ENCODE peak calls at places on chromosome 4, in six cellular contexts. F, Z, H, M, E and X are unnamed samples.

GRCh38 chr4:102623622-102624021 is 122.5 kb downstream of the NFKB1 start:
- DNase-seq in F (peak), Z (no peak), H (peak), M (peak), E (no peak), X (peak)

GRCh38 chr4:8195841-8196460 is 3.1 kb upstream of the SH3TC1 start:
- DNase-seq in F (no peak), Z (no peak), H (no peak), M (no peak), E (no peak), X (no peak)

GRCh38 chr4:138055890-138056289 is 186.3 kb downstream of the SLC7A11 start:
- DNase-seq in F (peak), Z (peak), H (no peak), M (no peak), E (no peak), X (peak)

GRCh38 chr4:106051496-106051895 is 156.2 kb downstream of the NPNT start:
- DNase-seq in F (no peak), Z (no peak), H (no peak), M (no peak), E (no peak), X (no peak)

GRCh38 chr4:80307774-80308465 is 27.6 kb upstream of the CFAP299 start:
- DNase-seq in F (peak), Z (no peak), H (no peak), M (peak), E (no peak), X (peak)

GRCh38 chr4:175109933-175110332 is 191.8 kb downstream of the ADAM29 start:
- DNase-seq in F (no peak), Z (no peak), H (peak), M (peak), E (no peak), X (no peak)

GRCh38 chr4:21181716-21182115 is 481.5 kb downstream of the PACRGL start:
- DNase-seq in F (peak), Z (no peak), H (no peak), M (no peak), E (no peak), X (no peak)

GRCh38 chr4:168524006-168524405 is 27.2 kb downstream of the PALLD start:
- DNase-seq in F (peak), Z (no peak), H (no peak), M (no peak), E (no peak), X (peak)

GRCh38 chr4:68476191-68476590 is 28.9 kb downstream of the TMPRSS11E start:
- DNase-seq in F (no peak), Z (no peak), H (no peak), M (no peak), E (no peak), X (no peak)

GRCh38 chr4:73055241-73055897 is 14.1 kb downstream of the COX18 start:
- DNase-seq in F (no peak), Z (no peak), H (no peak), M (no peak), E (no peak), X (peak)

GRCh38 chr4:113901994-113902787 is 77.3 kb downstream of the ARSJ start:
- DNase-seq in F (no peak), Z (peak), H (no peak), M (peak), E (no peak), X (no peak)

GRCh38 chr4:79626102-79626501 is 218.1 kb upstream of the GK2 start:
- DNase-seq in F (no peak), Z (no peak), H (no peak), M (no peak), E (no peak), X (no peak)

GRCh38 chr4:74772106-74772505 is 22.2 kb downstream of the BTC start:
- DNase-seq in F (no peak), Z (no peak), H (no peak), M (no peak), E (no peak), X (no peak)

GRCh38 chr4:125268065-125268755 is 46.5 kb upstream of the FAT4 start:
- DNase-seq in F (peak), Z (no peak), H (no peak), M (no peak), E (no peak), X (no peak)

GRCh38 chr4:66225539-66225938 is 555.2 kb upstream of the EPHA5 start:
- DNase-seq in F (no peak), Z (no peak), H (no peak), M (no peak), E (no peak), X (no peak)

GRCh38 chr4:10460313-10461047 is 3.3 kb upstream of the ZNF518B start:
- DNase-seq in F (no peak), Z (no peak), H (no peak), M (no peak), E (no peak), X (no peak)

GRCh38 chr4:7466904-7467303 is 32.2 kb upstream of the PSAPL1 start:
- DNase-seq in F (no peak), Z (no peak), H (no peak), M (no peak), E (no peak), X (no peak)

GRCh38 chr4:147581601-147582350 is 35.4 kb upstream of the TMEM184C start:
- DNase-seq in F (peak), Z (no peak), H (no peak), M (no peak), E (no peak), X (peak)

GRCh38 chr4:86948276-86948675 is 13.5 kb downstream of the AFF1 start:
- DNase-seq in F (no peak), Z (no peak), H (no peak), M (no peak), E (no peak), X (no peak)

GRCh38 chr4:76518241-76518640 is 83.2 kb downstream of the SHROOM3 start:
- DNase-seq in F (no peak), Z (no peak), H (no peak), M (no peak), E (no peak), X (no peak)

GRCh38 chr4:77104405-77105292 is 28.9 kb upstream of the CCNI start:
- DNase-seq in F (no peak), Z (no peak), H (no peak), M (no peak), E (no peak), X (no peak)

DNA sequence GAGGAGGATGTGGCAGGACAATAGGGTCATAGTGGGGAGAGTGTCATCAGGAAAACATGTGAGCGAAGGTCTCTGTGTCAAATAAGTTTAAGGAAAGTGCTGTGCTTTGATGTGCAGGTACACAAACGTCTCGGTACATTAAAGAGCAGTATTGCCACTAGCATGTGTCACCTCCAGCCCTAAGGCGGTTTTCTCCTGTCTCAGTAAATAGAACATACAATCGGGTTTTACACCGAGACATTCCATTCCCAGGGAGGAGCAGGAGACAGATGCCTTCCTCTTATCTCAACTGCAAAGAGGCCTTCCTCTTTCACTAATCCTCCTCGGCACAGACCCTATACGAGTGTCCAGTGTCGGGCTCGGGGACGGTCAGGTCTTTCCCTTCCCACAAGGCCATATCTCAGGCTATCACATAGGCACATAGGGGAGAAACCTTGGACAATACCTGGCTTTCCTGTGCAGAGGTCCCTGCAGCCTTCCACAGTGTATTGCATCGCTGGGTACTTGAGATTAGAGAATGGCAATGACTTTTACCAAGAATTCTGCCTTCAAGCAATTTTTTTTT is 684.5 kb downstream of the PDHA2 start:
- DNase-seq in F (no peak), Z (peak), H (no peak), M (peak), E (no peak), X (no peak)
- H4K8ac ChIP-seq in F (no peak), Z (no peak), H (no peak), M (no peak), E (no peak), X (no peak)

GRCh38 chr4:136007991-136008390 is 1524.3 kb downstream of the PCDH18 start:
- DNase-seq in F (no peak), Z (no peak), H (no peak), M (no peak), E (no peak), X (no peak)

GRCh38 chr4:136012250-136012649 is 1520.0 kb downstream of the PCDH18 start:
- DNase-seq in F (peak), Z (no peak), H (no peak), M (peak), E (no peak), X (no peak)

DNA sequence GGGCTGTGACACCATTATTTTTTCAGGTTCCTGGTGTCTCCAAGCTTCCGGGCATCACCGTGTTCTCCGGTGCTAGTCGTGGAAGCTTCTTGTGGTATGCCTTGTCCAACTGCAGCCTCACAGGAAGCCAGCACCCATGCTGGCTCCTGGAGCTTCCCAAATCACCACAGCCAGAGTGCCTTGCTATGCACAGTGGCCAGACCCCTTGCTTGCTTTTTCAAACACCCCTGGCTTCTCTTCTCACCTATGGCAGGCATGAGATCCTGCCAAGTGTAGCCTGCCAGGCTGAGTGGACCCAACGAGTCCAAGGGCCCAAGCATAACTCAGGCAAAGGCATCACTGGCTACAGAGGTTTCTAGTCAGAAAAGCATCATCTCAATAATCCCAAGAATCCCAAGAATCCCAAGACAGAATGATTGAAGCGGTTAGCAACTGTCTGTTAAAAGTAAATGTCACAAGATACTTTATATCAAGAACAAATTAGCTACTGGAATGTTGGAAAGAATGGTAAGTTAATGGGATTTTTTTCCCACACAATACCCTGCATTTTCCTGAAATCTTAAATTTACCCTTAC is 1522.9 kb downstream of the PCDH18 start:
- DNase-seq in F (no peak), Z (no peak), H (no peak), M (peak), E (no peak), X (no peak)
- H4K8ac ChIP-seq in F (no peak), Z (no peak), H (no peak), M (no peak), E (no peak), X (no peak)

DNA sequence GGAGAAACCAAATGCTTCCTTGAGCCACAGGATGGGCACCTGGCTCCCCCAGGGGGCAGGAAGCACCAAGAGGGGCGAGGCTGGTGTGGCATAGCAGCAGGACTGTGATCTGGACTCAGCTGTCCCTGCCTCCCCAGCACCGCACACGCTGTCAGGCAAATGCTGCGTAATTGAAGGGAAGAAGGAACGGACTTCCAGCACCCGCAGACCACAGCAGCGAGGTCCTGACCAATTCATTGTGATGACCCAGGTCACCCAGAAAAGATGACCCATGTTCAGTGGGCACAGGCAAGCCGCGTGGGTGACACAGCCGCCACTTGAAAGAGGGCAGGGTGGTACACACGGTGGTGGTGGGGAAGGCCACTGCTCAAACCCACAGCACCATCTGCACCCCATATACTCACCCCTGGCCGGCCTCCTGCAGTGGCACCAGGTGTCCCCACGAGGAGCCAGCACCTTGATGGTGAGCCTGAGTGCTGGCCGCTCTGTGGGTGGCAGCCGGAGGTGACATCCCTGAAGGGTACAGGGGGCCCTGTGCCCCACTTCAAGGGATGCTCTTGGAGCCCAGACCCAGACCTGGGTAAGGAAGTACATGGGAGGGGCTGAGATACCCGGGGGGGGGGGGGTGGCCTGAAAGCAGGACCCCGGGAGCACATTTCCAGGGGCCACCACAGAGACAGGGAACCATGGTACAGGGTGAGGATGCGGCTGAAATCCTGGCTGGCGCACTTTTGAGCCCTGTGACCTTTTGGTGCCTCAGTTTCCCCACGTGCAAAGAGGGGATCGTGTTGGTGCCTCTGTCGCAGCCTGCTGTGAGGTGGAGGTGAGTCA is 11.5 kb downstream of the NAT8L start:
- DNase-seq in F (no peak), Z (no peak), H (no peak), M (no peak), E (no peak), X (no peak)
- H4K8ac ChIP-seq in F (no peak), Z (no peak), H (no peak), M (no peak), E (peak), X (no peak)

GRCh38 chr4:78267790-78268189 is 210.7 kb downstream of the FRAS1 start:
- DNase-seq in F (no peak), Z (no peak), H (no peak), M (no peak), E (no peak), X (no peak)
- H4K8ac ChIP-seq in F (no peak), Z (no peak), H (no peak), M (no peak), E (no peak), X (no peak)

GRCh38 chr4:53378171-53378482 is 686 bp downstream of the FIP1L1 start:
- DNase-seq in F (no peak), Z (no peak), H (no peak), M (no peak), E (no peak), X (no peak)
- H4K8ac ChIP-seq in F (peak), Z (peak), H (no peak), M (no peak), E (no peak), X (peak)

GRCh38 chr4:183407128-183407585 is 37.3 kb upstream of the CDKN2AIP start:
- DNase-seq in F (peak), Z (peak), H (peak), M (peak), E (peak), X (peak)
- H4K8ac ChIP-seq in F (no peak), Z (peak), H (no peak), M (no peak), E (no peak), X (peak)